ENCODE peak calls at places on chromosomes 7 and 10, in four cellular contexts. V is sigmoid colon, E is OCI-LY7, S is breast epithelium. M is an unnamed sample.

GRCh38 chr10:82934429-82934828 is 1059.4 kb downstream of the NRG3 start:
- DNase-seq in V (no peak), E (peak), S (no peak), M (no peak)

GRCh38 chr7:85191383-85191782 is 4.5 kb upstream of the SEMA3D start:
- DNase-seq in V (no peak), E (peak), S (no peak), M (no peak)

GRCh38 chr7:157881062-157881771 is 544.4 kb downstream of the DNAJB6 start:
- DNase-seq in V (no peak), E (no peak), S (no peak), M (no peak)

GRCh38 chr10:63157845-63158624 is 24.9 kb downstream of the NRBF2 start:
- DNase-seq in V (no peak), E (peak), S (no peak), M (peak)

GRCh38 chr7:34844936-34845665 is 187.1 kb downstream of the NPSR1 start:
- DNase-seq in V (no peak), E (no peak), S (no peak), M (no peak)

GRCh38 chr10:121165276-121165675 is 314.1 kb downstream of the WDR11 start:
- DNase-seq in V (no peak), E (no peak), S (no peak), M (no peak)

GRCh38 chr7:19747740-19748339 is 25.6 kb downstream of the TMEM196 start:
- DNase-seq in V (no peak), E (peak), S (no peak), M (peak)

GRCh38 chr10:132488231-132488821 is 49.3 kb upstream of the INPP5A start:
- DNase-seq in V (peak), E (no peak), S (no peak), M (no peak)

GRCh38 chr7:83936056-83936703 is 258.4 kb downstream of the SEMA3A start:
- DNase-seq in V (peak), E (peak), S (peak), M (peak)

GRCh38 chr7:152733286-152733934 is 26.1 kb upstream of the ACTR3B start:
- DNase-seq in V (no peak), E (no peak), S (no peak), M (no peak)

GRCh38 chr7:108308276-108308675 is 148.0 kb downstream of the NRCAM start:
- DNase-seq in V (no peak), E (no peak), S (no peak), M (no peak)

GRCh38 chr10:21482821-21483220 is 42.7 kb downstream of the SKIDA1 start:
- DNase-seq in V (no peak), E (no peak), S (no peak), M (no peak)

GRCh38 chr10:20768849-20769248 is 128.3 kb downstream of the NEBL start:
- DNase-seq in V (no peak), E (no peak), S (no peak), M (no peak)

GRCh38 chr10:91088300-91089140 is 131.9 kb upstream of the PCGF5 start:
- DNase-seq in V (no peak), E (peak), S (no peak), M (no peak)

GRCh38 chr7:70739646-70740045 is 392.3 kb upstream of the GALNT17 start:
- DNase-seq in V (no peak), E (no peak), S (no peak), M (no peak)

GRCh38 chr7:146053492-146053891 is 63.1 kb upstream of the CNTNAP2 start:
- DNase-seq in V (no peak), E (no peak), S (no peak), M (no peak)

GRCh38 chr7:132113536-132114409 is 462.5 kb downstream of the PLXNA4 start:
- DNase-seq in V (no peak), E (no peak), S (no peak), M (no peak)

GRCh38 chr7:65441010-65441409 is 67.4 kb downstream of the ZNF92 start:
- DNase-seq in V (no peak), E (no peak), S (no peak), M (peak)

GRCh38 chr10:5968681-5969453 is 8.5 kb downstream of the IL15RA start:
- DNase-seq in V (peak), E (no peak), S (peak), M (no peak)

GRCh38 chr10:21634599-21635365 is 100.8 kb downstream of the MLLT10 start:
- DNase-seq in V (no peak), E (no peak), S (no peak), M (no peak)

GRCh38 chr7:157302314-157302711 is 34.5 kb upstream of the DNAJB6 start:
- DNase-seq in V (peak), E (peak), S (peak), M (peak)

DNA sequence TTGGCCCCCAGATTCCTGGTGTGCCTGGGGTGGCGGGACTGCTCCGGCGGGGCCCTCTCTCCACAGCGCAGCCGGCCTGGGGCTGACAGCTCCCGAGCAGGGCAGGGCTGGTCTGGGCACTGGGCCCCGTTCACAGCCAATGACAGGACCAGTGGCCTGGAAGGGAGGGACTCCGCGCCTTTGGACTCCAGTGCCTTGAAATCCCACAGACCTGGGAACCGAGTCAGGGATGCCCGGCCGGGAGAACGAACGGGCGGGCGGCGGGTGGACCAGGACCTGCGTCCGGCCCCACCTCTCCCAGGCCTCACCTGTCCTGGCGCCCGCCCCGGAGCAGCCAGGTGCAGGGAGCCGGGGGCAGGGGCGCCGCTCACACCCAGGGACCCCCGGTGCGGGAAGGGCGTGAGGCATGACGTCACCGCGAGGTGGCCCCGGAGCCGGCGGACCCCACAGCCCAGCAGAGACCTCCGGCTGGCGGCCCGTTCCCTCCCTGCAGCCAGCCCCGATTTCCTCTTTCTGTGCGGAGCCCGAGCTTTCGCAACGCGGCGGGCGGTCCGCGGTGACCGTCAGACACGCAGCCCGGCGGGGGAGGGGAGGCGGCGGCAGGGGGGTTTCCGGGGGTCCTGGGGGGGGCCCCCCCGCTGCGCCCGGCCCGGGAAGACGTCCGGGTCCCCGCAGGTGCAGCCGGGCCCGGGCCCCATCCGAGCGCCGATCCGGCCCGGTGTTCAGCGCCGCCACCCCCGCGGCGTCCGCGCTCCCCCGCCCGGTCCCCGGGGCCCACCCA is 743 bp downstream of the ADAP1 start:
- DNase-seq in V (peak), E (no peak), S (peak), M (no peak)
- H3K4me3 ChIP-seq in V (peak), E (no peak), S (peak), M (peak)

GRCh38 chr7:23105644-23106490 is at the start of gene KLHL7:
- DNase-seq in V (peak), E (peak), S (peak), M (peak)
- TF ChIP-seq CTCF in V (no peak), E (no peak), S (no peak), M (peak)

DNA sequence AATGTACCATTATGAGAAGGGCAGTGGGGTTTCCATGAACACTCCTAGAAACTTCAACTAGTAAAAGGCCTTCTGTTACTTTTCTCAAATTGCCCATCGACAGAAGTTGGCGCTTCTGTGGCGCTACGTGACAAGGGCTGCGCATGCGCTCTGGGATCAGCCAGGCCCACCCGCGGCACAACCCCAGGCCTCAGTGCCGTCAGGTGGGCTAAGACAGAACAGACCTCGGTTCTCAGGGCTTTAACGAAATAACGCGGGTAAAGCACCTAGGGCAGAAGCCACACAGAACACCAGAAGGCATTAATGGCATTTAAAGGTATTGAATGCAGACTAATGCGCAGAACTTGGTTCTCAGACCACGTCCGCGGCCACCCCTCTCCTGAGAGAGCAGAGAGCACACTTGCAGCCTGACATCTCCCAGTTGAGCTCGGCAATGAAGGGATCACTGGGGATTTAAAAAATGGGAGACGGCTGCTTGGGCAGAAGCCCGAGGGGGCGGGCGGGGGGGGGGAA is 67.6 kb upstream of the CTNNA3 start:
- DNase-seq in V (peak), E (peak), S (peak), M (peak)
- H3K4me3 ChIP-seq in V (peak), E (peak), S (peak), M (peak)

GRCh38 chr7:10181996-10182395 is 791.7 kb upstream of the PHF14 start:
- DNase-seq in V (no peak), E (no peak), S (no peak), M (no peak)
- TF ChIP-seq CTCF in V (no peak), E (no peak), S (no peak), M (no peak)

DNA sequence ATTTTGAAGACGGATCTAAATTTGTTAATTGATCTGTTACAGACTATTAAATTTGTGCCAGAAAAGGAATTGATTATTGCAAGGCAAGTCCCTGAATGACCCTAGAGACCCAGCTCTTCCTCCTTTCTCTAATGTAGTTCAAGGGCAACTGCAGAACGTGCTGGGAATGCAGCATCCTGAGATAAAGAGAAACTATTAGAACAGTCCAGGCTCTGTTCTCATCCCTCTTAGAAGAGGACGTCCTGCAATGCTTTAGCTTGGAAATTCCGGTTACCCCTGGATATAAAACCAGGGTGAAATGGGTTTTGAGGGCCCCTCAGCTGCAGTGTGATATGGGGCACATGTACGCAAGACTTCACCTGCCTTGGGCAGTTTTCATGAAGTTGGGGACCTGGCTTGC is 67.3 kb downstream of the PTN start:
- DNase-seq in V (no peak), E (no peak), S (no peak), M (no peak)
- H3K4me3 ChIP-seq in V (no peak), E (no peak), S (no peak), M (no peak)

GRCh38 chr7:158956805-158957506 is 100.6 kb downstream of the DYNC2I1 start:
- DNase-seq in V (no peak), E (no peak), S (no peak), M (no peak)

GRCh38 chr7:158959021-158959717 is 102.8 kb downstream of the DYNC2I1 start:
- DNase-seq in V (no peak), E (no peak), S (no peak), M (no peak)

GRCh38 chr7:158957507-158957900 is 101.1 kb downstream of the DYNC2I1 start:
- DNase-seq in V (no peak), E (no peak), S (no peak), M (no peak)

GRCh38 chr7:158958618-158959017 is 102.3 kb downstream of the DYNC2I1 start:
- DNase-seq in V (no peak), E (no peak), S (no peak), M (no peak)

GRCh38 chr7:158957921-158958471 is 101.6 kb downstream of the DYNC2I1 start:
- DNase-seq in V (no peak), E (no peak), S (peak), M (no peak)
- TF ChIP-seq CTCF in V (no peak), E (no peak), S (no peak), M (no peak)

GRCh38 chr10:73788864-73789658 is 3.7 kb downstream of the ZSWIM8 start:
- DNase-seq in V (no peak), E (no peak), S (no peak), M (no peak)

GRCh38 chr10:73785221-73785720 is at the start of gene ZSWIM8:
- DNase-seq in V (peak), E (peak), S (peak), M (peak)

GRCh38 chr10:73789659-73790055 is 4.3 kb downstream of the ZSWIM8 start:
- DNase-seq in V (no peak), E (no peak), S (no peak), M (no peak)

GRCh38 chr10:73785721-73786511 is 510 bp downstream of the ZSWIM8 start:
- DNase-seq in V (no peak), E (peak), S (peak), M (no peak)

GRCh38 chr10:73786512-73786885 is 1.1 kb downstream of the ZSWIM8 start:
- DNase-seq in V (no peak), E (no peak), S (no peak), M (no peak)
- H3K4me3 ChIP-seq in V (peak), E (peak), S (peak), M (peak)

GRCh38 chr7:51629206-51629605 is 312.6 kb upstream of the COBL start:
- DNase-seq in V (no peak), E (no peak), S (no peak), M (no peak)
- TF ChIP-seq CTCF in V (no peak), E (no peak), S (no peak), M (no peak)

GRCh38 chr7:66859794-66860645 is 61.0 kb upstream of the TMEM248 start:
- DNase-seq in V (no peak), E (no peak), S (no peak), M (no peak)
- H3K4me3 ChIP-seq in V (no peak), E (no peak), S (no peak), M (no peak)

M was measured in kidney epithelial cell.